ENCODE peak calls at places on chromosomes 16 and 17, in four cellular contexts. P is H1, C is IMR-90, X is mesendoderm. L is an unnamed sample.

GRCh38 chr16:84518804-84519341 is 14.4 kb upstream of the MEAK7 start:
- DNase-seq in P (no peak), C (no peak), X (no peak), L (no peak)

GRCh38 chr17:30376621-30377452 is 1.9 kb upstream of the CPD start:
- DNase-seq in P (no peak), C (peak), X (peak), L (no peak)

GRCh38 chr16:57266531-57267268 is 17.8 kb downstream of the PLLP start:
- DNase-seq in P (no peak), C (no peak), X (no peak), L (no peak)

GRCh38 chr16:57998484-57998883 is 2.0 kb downstream of the ZNF319 start:
- DNase-seq in P (no peak), C (no peak), X (peak), L (peak)

GRCh38 chr17:35044181-35044580 is 19.3 kb downstream of the RFFL start:
- DNase-seq in P (no peak), C (no peak), X (no peak), L (no peak)

GRCh38 chr17:21253646-21254441 is 634 bp upstream of the NATD1 start:
- DNase-seq in P (no peak), C (no peak), X (no peak), L (no peak)

GRCh38 chr17:2138768-2139167 is 83.9 kb downstream of the HIC1 start:
- DNase-seq in P (no peak), C (no peak), X (no peak), L (no peak)

GRCh38 chr17:80063815-80064585 is 27.6 kb downstream of the CCDC40 start:
- DNase-seq in P (no peak), C (peak), X (peak), L (no peak)

GRCh38 chr17:76063880-76064546 is 8.3 kb downstream of the SRP68 start:
- DNase-seq in P (no peak), C (no peak), X (no peak), L (no peak)

GRCh38 chr17:2405247-2405926 is 4.5 kb upstream of the MNT start:
- DNase-seq in P (no peak), C (peak), X (no peak), L (no peak)

GRCh38 chr16:75483222-75483621 is 12.0 kb downstream of the CHST6 start:
- DNase-seq in P (no peak), C (peak), X (no peak), L (no peak)

GRCh38 chr17:6938637-6939036 is 57.2 kb upstream of the ALOX12 start:
- DNase-seq in P (no peak), C (no peak), X (no peak), L (no peak)

GRCh38 chr16:82049484-82049883 is 14.4 kb downstream of the HSD17B2 start:
- DNase-seq in P (no peak), C (no peak), X (no peak), L (no peak)

GRCh38 chr16:23172549-23172948 is 10.0 kb upstream of the SCNN1G start:
- DNase-seq in P (no peak), C (no peak), X (no peak), L (no peak)

GRCh38 chr16:85697441-85697840 is 8.7 kb upstream of the GINS2 start:
- DNase-seq in P (no peak), C (no peak), X (no peak), L (no peak)

GRCh38 chr17:4534515-4534914 is 20.7 kb downstream of the MYBBP1A start:
- DNase-seq in P (no peak), C (no peak), X (no peak), L (no peak)

GRCh38 chr17:78131172-78132085 is 858 bp downstream of the TMC8 start:
- DNase-seq in P (no peak), C (no peak), X (no peak), L (no peak)

GRCh38 chr17:7294614-7295153 is at the start of gene YBX2:
- DNase-seq in P (peak), C (peak), X (peak), L (peak)

GRCh38 chr17:66191607-66192377 is at the start of gene CEP112:
- DNase-seq in P (peak), C (peak), X (peak), L (peak)

GRCh38 chr17:40530988-40531971 is 29.9 kb upstream of the TNS4 start:
- DNase-seq in P (no peak), C (no peak), X (no peak), L (no peak)

GRCh38 chr17:358491-359133 is 6.0 kb upstream of the RPH3AL start:
- DNase-seq in P (no peak), C (no peak), X (no peak), L (peak)

GRCh38 chr17:48542114-48542955 is 2.6 kb downstream of the HOXB2 start:
- DNase-seq in P (no peak), C (peak), X (no peak), L (no peak)

GRCh38 chr17:30422171-30422570 is 43.4 kb downstream of the CPD start:
- DNase-seq in P (no peak), C (no peak), X (peak), L (no peak)

GRCh38 chr16:86751081-86752030 is 173.0 kb downstream of the FOXL1 start:
- DNase-seq in P (no peak), C (peak), X (no peak), L (no peak)
- H3K18ac ChIP-seq in P (no peak), C (peak), X (no peak), L (no peak)

DNA sequence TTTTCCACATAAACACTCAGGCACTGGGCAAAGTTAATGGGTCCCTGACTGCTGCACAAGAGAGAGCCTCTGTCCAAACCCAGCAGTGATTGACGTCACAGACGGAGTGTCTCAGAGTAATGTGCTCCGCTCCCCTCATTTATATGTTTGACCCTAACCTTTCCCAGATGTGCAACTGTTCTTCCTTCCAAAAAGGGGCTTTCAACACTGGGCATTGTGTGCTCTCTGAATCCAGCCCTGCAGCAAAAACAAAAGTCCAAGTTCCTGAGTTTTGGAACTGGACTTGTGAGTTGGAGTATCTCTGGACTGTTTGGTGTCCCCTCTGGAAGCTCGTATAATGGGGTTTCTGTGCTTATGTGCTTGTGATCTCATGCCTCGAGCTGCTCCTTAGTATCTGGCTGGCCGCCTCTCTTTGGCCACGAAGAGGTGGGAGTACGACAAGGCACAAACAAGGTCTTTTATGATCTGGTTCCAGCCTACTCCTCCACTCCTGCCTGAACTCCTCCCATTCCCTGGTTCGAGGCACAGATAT is 76.4 kb upstream of the SMIM36 start:
- DNase-seq in P (no peak), C (peak), X (no peak), L (no peak)
- H4K5ac ChIP-seq in P (no peak), C (peak), X (no peak), L (no peak)

DNA sequence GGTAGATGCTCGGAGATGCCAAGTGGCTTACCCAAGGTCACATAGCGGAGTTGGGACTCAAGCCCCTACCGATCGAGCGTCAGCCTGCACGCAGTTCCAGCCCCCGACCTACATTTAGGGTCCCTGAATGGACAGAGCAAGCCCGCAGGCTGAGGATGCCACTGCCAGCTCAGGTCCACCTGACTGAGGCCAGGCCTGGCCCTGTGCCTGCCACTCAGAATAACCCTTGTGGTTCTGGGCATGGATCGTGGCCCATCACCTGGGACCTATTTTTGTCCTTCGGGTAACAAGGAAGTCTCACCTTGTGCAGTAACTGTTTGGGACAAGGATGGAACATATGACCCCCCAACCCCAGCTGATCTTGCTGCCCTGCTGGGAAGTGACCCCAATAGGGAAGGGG is 17.1 kb downstream of the CDH16 start:
- DNase-seq in P (no peak), C (no peak), X (no peak), L (no peak)
- H3K18ac ChIP-seq in P (no peak), C (peak), X (no peak), L (no peak)

GRCh38 chr17:71412803-71413202 is 708.0 kb upstream of the SOX9 start:
- DNase-seq in P (no peak), C (peak), X (no peak), L (no peak)
- H4K5ac ChIP-seq in P (no peak), C (no peak), X (no peak), L (no peak)

DNA sequence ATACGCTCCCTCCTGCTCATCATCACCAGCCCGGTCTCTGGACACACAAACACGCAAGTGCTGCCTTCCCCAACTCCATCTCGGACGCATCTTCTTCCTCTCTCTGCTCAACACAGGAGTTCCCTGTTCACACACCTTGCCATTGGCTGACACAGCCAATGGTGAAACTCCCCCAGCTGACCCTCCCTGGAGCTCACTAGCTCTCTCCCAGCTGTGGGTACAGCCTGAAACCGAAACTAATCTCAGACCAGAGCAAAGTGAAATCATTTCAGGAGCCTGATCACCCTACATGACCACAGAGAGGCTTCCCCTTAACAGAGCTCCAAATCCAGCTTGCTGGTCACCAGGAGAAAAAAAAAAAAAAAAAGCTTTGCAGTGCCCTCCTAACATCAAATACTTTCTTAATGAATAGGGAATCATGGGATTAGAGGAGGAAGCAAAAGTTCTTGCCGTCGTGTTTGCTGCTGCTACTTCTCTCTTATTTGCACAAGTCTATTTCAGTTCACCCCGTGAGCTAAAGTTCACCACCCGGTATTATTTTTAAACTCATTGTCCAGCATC is 8.3 kb downstream of the CUEDC1 start:
- DNase-seq in P (no peak), C (peak), X (no peak), L (no peak)
- H3K18ac ChIP-seq in P (no peak), C (peak), X (no peak), L (no peak)

GRCh38 chr16:725041-725376 is 1.2 kb downstream of the CCDC78 start:
- DNase-seq in P (peak), C (no peak), X (no peak), L (no peak)
- H4K5ac ChIP-seq in P (no peak), C (no peak), X (no peak), L (no peak)

GRCh38 chr16:4531816-4532215 is 6.8 kb downstream of the CDIP1 start:
- DNase-seq in P (no peak), C (no peak), X (no peak), L (no peak)

GRCh38 chr16:4532238-4532637 is 6.3 kb downstream of the CDIP1 start:
- DNase-seq in P (no peak), C (no peak), X (no peak), L (no peak)

GRCh38 chr16:4525634-4526277 is 12.8 kb downstream of the CDIP1 start:
- DNase-seq in P (no peak), C (no peak), X (no peak), L (no peak)

GRCh38 chr16:4533490-4533889 is 5.1 kb downstream of the CDIP1 start:
- DNase-seq in P (no peak), C (no peak), X (no peak), L (no peak)

GRCh38 chr16:4529085-4530060 is 9.2 kb downstream of the CDIP1 start:
- DNase-seq in P (peak), C (peak), X (peak), L (peak)
- H3K18ac ChIP-seq in P (peak), C (no peak), X (no peak), L (no peak)

DNA sequence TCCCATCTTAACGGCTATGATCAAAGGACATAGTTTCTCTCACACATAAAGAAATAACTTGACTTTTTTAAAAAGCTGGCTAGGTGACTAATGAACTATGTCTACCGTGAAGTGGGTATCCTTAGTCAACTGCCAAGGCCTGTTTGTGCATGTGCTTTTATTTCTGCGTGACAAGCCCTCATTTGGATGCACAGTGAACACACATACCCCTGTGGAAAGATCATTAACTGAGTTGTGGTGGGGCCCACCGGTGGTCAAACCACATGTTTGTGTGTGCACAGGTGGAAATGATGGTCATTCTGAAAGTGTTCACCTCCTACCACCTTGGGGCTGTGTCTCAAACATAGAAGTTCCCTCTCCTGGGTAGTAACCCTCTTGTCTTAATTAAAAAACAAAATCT is 256.1 kb upstream of the SALL1 start:
- DNase-seq in P (no peak), C (no peak), X (no peak), L (no peak)
- H4K5ac ChIP-seq in P (no peak), C (no peak), X (no peak), L (no peak)

L was measured in H9.